ENCODE peak calls at places on chromosomes 13 and 19, in ten cellular contexts. I, M, J, W, V, C, Q, H, B and P are unnamed samples. For H3K4me1, the result is how much of the 10 kb centered on the place peaks cover.

GRCh38 chr19:56383826-56384605 is 9.3 kb downstream of the ZNF582 start:
- DNase-seq in V (no peak), B (no peak), J (no peak), M (no peak), C (peak), Q (no peak), W (no peak), I (peak), H (no peak), P (no peak)

GRCh38 chr13:59342396-59342795 is 821.3 kb downstream of the DIAPH3 start:
- DNase-seq in I (no peak), J (no peak), H (no peak), Q (no peak), B (no peak), M (no peak), W (no peak), C (no peak), V (no peak), P (no peak)

GRCh38 chr19:15249912-15250634 is 17.8 kb upstream of the EPHX3 start:
- DNase-seq in J (no peak), H (peak), V (no peak), C (peak), M (no peak), Q (no peak), W (no peak), I (no peak), B (no peak), P (no peak)

GRCh38 chr19:38250821-38251563 is 5.2 kb downstream of the PPP1R14A start:
- DNase-seq in Q (peak), W (no peak), M (no peak), C (no peak), H (peak), V (peak), B (no peak), J (no peak), I (no peak), P (peak)

GRCh38 chr13:46621133-46621532 is 68.2 kb downstream of the LRCH1 start:
- DNase-seq in Q (no peak), C (no peak), J (no peak), I (no peak), H (no peak), M (no peak), W (no peak), B (no peak), V (no peak), P (no peak)

GRCh38 chr13:60757481-60757880 is 360.5 kb downstream of the TDRD3 start:
- DNase-seq in C (no peak), W (no peak), J (no peak), I (no peak), V (no peak), Q (no peak), B (no peak), H (no peak), M (no peak), P (no peak)

GRCh38 chr19:5321851-5322681 is 18.5 kb downstream of the PTPRS start:
- DNase-seq in H (no peak), V (no peak), W (no peak), M (no peak), I (no peak), C (no peak), B (no peak), J (peak), Q (peak), P (peak)

GRCh38 chr13:38228322-38228721 is 121.3 kb upstream of the UFM1 start:
- DNase-seq in V (no peak), I (no peak), C (no peak), H (no peak), Q (no peak), M (no peak), J (no peak), B (peak), W (no peak), P (no peak)

GRCh38 chr13:114115191-114115671 is 17.2 kb downstream of the RASA3 start:
- DNase-seq in C (peak), B (no peak), V (peak), I (peak), W (no peak), H (peak), M (peak), Q (peak), J (peak), P (peak)

GRCh38 chr13:97142452-97142851 is 79.7 kb upstream of the MBNL2 start:
- DNase-seq in H (no peak), W (no peak), Q (peak), J (no peak), I (no peak), B (peak), V (no peak), C (no peak), M (no peak), P (peak)

GRCh38 chr13:110561335-110562033 is at the start of gene RAB20:
- DNase-seq in H (peak), W (peak), B (peak), Q (peak), I (peak), V (peak), M (peak), J (peak), C (peak), P (peak)

GRCh38 chr19:19444694-19445155 is 39.2 kb downstream of the GATAD2A start:
- DNase-seq in W (no peak), M (no peak), C (peak), V (peak), J (peak), H (no peak), B (peak), I (peak), Q (peak), P (peak)

GRCh38 chr13:64272681-64273080 is 2857.0 kb upstream of the PCDH20 start:
- DNase-seq in B (no peak), V (no peak), I (no peak), M (no peak), J (no peak), C (peak), H (no peak), Q (no peak), W (no peak), P (no peak)

GRCh38 chr19:9175326-9175725 is 3.5 kb upstream of the OR7D2 start:
- DNase-seq in Q (no peak), J (no peak), B (no peak), I (no peak), C (no peak), V (no peak), M (no peak), W (no peak), H (no peak), P (no peak)

GRCh38 chr19:10554760-10555612 is 10.8 kb downstream of the KRI1 start:
- DNase-seq in H (no peak), W (no peak), C (no peak), V (no peak), M (no peak), Q (peak), J (no peak), I (no peak), B (no peak), P (no peak)

GRCh38 chr13:52051400-52051799 is 26.9 kb downstream of the UTP14C start:
- DNase-seq in W (no peak), C (no peak), B (peak), H (no peak), J (no peak), I (no peak), Q (no peak), M (no peak), V (no peak), P (no peak)

GRCh38 chr19:39499932-39500331 is 1.2 kb downstream of the DLL3 start:
- DNase-seq in M (no peak), C (no peak), W (no peak), I (no peak), Q (no peak), H (no peak), V (no peak), B (no peak), J (no peak), P (no peak)

GRCh38 chr19:39500543-39500942 is 1.8 kb downstream of the DLL3 start:
- DNase-seq in H (no peak), W (no peak), M (no peak), Q (no peak), C (no peak), V (no peak), B (no peak), I (no peak), J (no peak), P (no peak)

GRCh38 chr19:39497850-39498261 is 891 bp upstream of the DLL3 start:
- DNase-seq in W (no peak), V (no peak), C (peak), Q (peak), B (peak), H (no peak), M (no peak), I (peak), J (no peak), P (peak)

GRCh38 chr19:39498262-39499081 is at the start of gene DLL3:
- DNase-seq in V (no peak), C (no peak), Q (peak), H (no peak), M (no peak), J (no peak), W (no peak), B (peak), I (peak), P (no peak)

DNA sequence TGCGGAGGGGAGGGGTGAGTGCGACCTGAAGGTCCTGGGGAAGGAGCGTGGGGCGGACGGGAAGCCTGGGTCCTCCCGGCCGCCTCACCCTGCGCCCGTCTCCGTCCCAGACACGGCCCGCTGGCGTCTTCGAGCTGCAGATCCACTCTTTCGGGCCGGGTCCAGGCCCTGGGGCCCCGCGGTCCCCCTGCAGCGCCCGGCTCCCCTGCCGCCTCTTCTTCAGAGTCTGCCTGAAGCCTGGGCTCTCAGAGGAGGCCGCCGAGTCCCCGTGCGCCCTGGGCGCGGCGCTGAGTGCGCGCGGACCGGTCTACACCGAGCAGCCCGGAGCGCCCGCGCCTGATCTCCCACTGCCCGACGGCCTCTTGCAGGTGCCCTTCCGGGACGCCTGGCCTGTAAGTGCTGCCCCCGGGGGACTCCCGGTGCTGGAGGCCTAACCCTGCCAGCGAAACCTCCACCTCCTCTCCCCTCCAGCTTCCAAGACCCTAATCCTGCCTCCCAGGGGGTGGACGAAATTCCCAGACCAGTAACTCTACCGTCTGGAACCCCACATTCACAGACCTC is 415 bp downstream of the DLL3 start:
- DNase-seq in J (no peak), M (no peak), C (peak), V (no peak), W (no peak), Q (peak), B (peak), I (no peak), H (no peak), P (no peak)
- H3K4me1 ChIP-seq in J (under half), M (under half), C (under half), V (under half), W (under half), Q (under half), B (under half), I (under half), H (under half), P (under half)

GRCh38 chr13:27654816-27655215 is 33.1 kb downstream of the POLR1D start:
- DNase-seq in J (no peak), B (no peak), H (no peak), C (no peak), W (no peak), I (no peak), V (no peak), M (no peak), Q (no peak), P (no peak)
- H3K4me1 ChIP-seq in J (under half), B (under half), H (under half), C (under half), W (under half), I (under half), V (under half), M (under half), Q (under half), P (under half)

GRCh38 chr19:3979674-3980352 is 5.5 kb downstream of the EEF2 start:
- DNase-seq in W (no peak), C (no peak), H (peak), J (no peak), I (no peak), V (no peak), Q (peak), B (no peak), M (no peak), P (no peak)

GRCh38 chr19:3981736-3982681 is 3.3 kb downstream of the EEF2 start:
- DNase-seq in Q (peak), W (no peak), M (no peak), I (no peak), H (no peak), J (no peak), B (no peak), V (no peak), C (no peak), P (no peak)

GRCh38 chr19:3979289-3979673 is 6.0 kb downstream of the EEF2 start:
- DNase-seq in B (no peak), Q (no peak), V (no peak), I (no peak), J (no peak), H (peak), C (no peak), W (no peak), M (no peak), P (no peak)

GRCh38 chr19:3981373-3981735 is 3.9 kb downstream of the EEF2 start:
- DNase-seq in H (no peak), W (no peak), C (no peak), J (no peak), Q (no peak), M (no peak), B (no peak), I (no peak), V (no peak), P (no peak)

DNA sequence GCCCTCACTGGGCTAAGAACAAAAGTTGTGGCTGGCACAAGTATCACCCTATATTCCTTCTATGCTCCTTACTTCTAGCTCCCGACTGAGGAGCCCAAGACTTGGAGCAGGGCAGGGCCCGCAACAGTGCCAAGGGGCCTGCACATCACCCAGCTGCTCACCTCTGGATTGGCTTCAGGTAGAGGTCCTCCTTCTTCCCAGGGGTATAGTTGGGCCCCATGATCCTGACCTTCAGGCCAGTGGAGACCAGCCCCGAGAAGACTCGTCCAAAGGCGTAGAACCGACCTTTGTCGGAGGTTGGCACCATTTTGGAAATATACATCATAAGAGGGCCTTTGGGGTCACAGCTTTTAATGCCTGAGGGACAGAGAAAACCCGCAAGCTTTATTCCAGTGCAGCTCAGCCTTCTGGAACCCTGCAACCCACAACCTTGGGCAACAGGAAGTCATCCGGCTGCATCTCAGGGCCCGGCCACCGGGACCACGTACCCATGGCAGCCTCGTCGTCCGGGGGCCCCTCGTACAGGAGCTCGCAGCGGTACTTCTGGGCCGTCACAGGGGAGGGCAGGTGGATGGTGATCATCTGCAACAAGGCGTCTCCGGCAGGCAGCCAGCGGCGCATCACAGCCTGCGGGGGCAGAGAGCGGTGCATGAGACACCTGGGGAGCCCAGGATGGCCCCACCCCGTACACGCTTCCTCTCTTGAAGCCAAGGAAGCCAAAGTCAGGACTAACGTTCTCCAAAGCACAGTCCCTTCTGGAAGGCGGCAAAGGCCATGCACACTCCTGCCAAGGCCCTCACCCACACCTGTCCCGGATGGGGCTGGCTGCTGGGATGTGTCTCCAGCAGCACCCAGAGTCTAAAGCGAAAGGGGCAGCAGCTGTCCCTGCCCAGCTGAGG is 4.7 kb downstream of the EEF2 start:
- DNase-seq in J (no peak), V (no peak), H (no peak), M (no peak), Q (no peak), B (no peak), W (no peak), C (no peak), I (no peak), P (no peak)
- H3K4me1 ChIP-seq in J (under half), V (half or more), H (under half), M (under half), Q (under half), B (under half), W (under half), C (under half), I (under half), P (under half)

GRCh38 chr19:6811906-6812305 is 39.4 kb downstream of the VAV1 start:
- DNase-seq in V (no peak), Q (peak), J (no peak), W (no peak), H (no peak), I (peak), B (peak), C (peak), M (no peak), P (no peak)
- H3K4me1 ChIP-seq in V (under half), Q (under half), J (under half), W (under half), H (under half), I (under half), B (under half), C (under half), M (under half), P (under half)

GRCh38 chr19:47643281-47643680 is 34.3 kb downstream of the BICRA start:
- DNase-seq in B (no peak), W (no peak), J (no peak), I (no peak), H (no peak), Q (no peak), C (no peak), V (no peak), M (no peak), P (no peak)
- H3K4me1 ChIP-seq in B (under half), W (under half), J (under half), I (under half), H (under half), Q (under half), C (under half), V (half or more), M (under half), P (under half)

DNA sequence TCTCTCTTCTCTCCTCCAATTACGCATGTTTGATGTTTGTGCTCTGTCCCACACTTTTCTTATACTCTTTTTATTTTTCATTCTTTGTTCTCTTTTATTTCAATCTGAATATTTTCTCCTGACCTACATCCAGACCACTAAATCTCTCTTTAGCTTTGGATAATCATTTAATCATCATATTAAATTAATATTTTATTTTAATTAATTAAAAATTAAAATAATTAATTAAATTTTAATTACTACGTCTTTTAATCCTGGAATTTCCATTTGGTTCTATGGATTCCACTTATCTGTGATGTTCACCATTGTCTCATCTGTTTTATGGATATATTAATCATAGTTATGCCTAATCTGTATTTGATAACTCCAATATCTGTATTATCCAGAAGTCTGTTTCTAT is 62.4 kb downstream of the SPACA7 start:
- DNase-seq in I (no peak), C (no peak), B (no peak), J (no peak), V (no peak), M (no peak), Q (no peak), W (no peak), H (no peak), P (no peak)
- H3K4me1 ChIP-seq in I (under half), C (under half), B (under half), J (under half), V (under half), M (under half), Q (under half), W (under half), H (under half), P (under half)